ENCODE peak calls at places on chromosomes 3 and 15, in six cellular contexts. B is HCT116, V is SK-N-SH, G is K562, I is H1, F is GM12878. Q is an unnamed sample.

GRCh38 chr3:27591321-27591711 is 107.1 kb upstream of the SLC4A7 start:
- DNase-seq in G (no peak), F (no peak), V (no peak), I (no peak), B (no peak), Q (no peak)

GRCh38 chr3:58640700-58641372 is 25.7 kb downstream of the FAM3D start:
- DNase-seq in B (peak), F (no peak), G (peak), V (peak), I (peak), Q (peak)

GRCh38 chr3:109154989-109155388 is 18.5 kb downstream of the C3orf85 start:
- DNase-seq in G (no peak), B (no peak), F (no peak), I (no peak), V (no peak), Q (no peak)

GRCh38 chr3:157061271-157061670 is 98.7 kb downstream of the CCNL1 start:
- DNase-seq in B (no peak), I (no peak), G (no peak), V (no peak), F (no peak), Q (no peak)

GRCh38 chr15:67097893-67098740 is 32.7 kb downstream of the SMAD3 start:
- DNase-seq in V (no peak), B (no peak), I (no peak), G (peak), F (no peak), Q (no peak)

GRCh38 chr3:6861331-6861988 is 545 bp downstream of the GRM7 start:
- DNase-seq in F (no peak), I (no peak), V (peak), G (no peak), B (no peak), Q (no peak)

GRCh38 chr3:186532641-186533072 is 11.5 kb downstream of the CRYGS start:
- DNase-seq in I (no peak), F (peak), G (no peak), B (no peak), V (peak), Q (no peak)

GRCh38 chr3:72191211-72191960 is 406.4 kb upstream of the PROK2 start:
- DNase-seq in G (no peak), I (no peak), F (no peak), V (no peak), B (no peak), Q (no peak)

GRCh38 chr15:99909914-99910313 is 176.7 kb upstream of the LYSMD4 start:
- DNase-seq in V (no peak), B (peak), I (no peak), G (peak), F (no peak), Q (peak)

GRCh38 chr3:50604628-50605588 is 6.7 kb downstream of the CISH start:
- DNase-seq in V (no peak), I (no peak), F (no peak), G (no peak), B (no peak), Q (peak)

GRCh38 chr3:143306419-143306818 is 186.8 kb downstream of the CHST2 start:
- DNase-seq in I (no peak), G (no peak), F (no peak), B (no peak), V (no peak), Q (no peak)

GRCh38 chr3:192062186-192062585 is 601.2 kb downstream of the PYDC2 start:
- DNase-seq in B (no peak), V (no peak), G (no peak), I (no peak), F (no peak), Q (no peak)

GRCh38 chr3:123586966-123587365 is 2.1 kb upstream of the HACD2 start:
- DNase-seq in V (no peak), B (no peak), G (no peak), F (no peak), I (no peak), Q (no peak)
- TF ChIP-seq JUND in V (no peak), B (no peak), G (no peak), F (no peak), I (no peak), Q (no peak)

DNA sequence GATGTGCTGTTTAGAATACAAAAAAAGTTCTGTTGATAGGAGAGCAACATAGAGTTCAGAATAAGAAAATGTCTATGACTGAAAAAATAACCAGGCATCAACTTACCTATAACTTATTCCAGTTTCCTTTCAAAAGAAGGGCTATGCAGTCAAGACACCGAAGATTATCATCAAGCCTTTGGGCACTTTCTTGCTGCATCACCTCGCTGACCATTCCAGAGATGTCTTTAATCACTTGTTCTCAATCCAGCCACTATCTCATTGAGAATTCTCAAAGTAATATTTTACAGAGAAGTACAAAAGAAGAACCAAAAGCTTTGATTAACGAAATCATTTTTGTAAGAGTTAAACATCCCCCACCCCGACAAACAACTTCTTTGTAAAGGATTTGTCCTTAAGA is 198.3 kb upstream of the P2RY1 start:
- DNase-seq in V (no peak), B (no peak), I (no peak), G (no peak), F (no peak), Q (no peak)
- TF ChIP-seq JUND in V (no peak), B (no peak), I (no peak), G (no peak), F (no peak), Q (no peak)

GRCh38 chr3:194167480-194167862 is 31.5 kb downstream of the HES1 start:
- DNase-seq in B (no peak), F (no peak), V (no peak), I (no peak), G (no peak), Q (no peak)

GRCh38 chr3:194167873-194168272 is 31.9 kb downstream of the HES1 start:
- DNase-seq in B (no peak), V (no peak), G (no peak), F (no peak), I (no peak), Q (no peak)

GRCh38 chr3:194165619-194166018 is 29.7 kb downstream of the HES1 start:
- DNase-seq in G (no peak), F (no peak), B (no peak), V (no peak), I (no peak), Q (no peak)

GRCh38 chr3:194168994-194169393 is 33.0 kb downstream of the HES1 start:
- DNase-seq in V (no peak), F (no peak), G (no peak), I (no peak), B (no peak), Q (no peak)

DNA sequence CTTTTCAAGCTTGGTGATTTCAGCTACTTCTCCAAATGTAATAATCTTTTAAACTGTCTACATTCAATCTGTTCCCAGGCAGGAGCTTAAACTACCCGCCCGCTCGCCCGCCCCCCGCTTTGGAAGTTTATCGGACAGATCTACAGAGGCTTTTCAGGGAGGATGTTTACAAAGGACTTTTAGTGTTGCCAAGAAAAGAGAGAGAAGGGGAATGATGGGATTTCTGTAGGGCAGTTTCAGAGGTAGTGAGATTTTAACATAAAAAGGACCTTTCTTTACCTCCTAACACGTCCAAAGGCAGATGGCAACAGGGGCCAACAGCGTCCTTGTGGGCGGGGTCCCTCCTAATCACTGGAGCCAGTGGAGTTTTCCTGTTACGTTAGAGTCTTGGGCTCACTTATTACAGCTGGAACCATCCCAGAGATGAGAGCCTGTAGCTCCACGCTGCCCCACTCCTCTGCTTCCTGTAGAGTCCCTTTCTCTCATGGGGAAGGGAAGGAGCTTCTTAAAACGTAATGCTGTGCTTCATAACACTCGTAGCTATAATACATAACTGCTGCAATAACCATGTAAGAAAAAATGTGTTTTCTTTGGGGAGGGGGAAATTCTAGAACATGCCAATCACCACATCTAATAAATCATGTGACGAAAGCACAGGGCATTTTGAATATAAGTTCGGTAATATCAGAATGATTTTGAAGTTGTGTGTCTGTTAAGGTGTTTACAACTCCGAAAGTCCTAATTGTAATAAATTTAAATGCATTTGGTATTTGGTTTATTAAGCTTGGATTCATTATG is 30.9 kb downstream of the HES1 start:
- DNase-seq in F (no peak), V (peak), G (peak), I (no peak), B (no peak), Q (peak)
- TF ChIP-seq JUND in F (no peak), V (no peak), G (no peak), I (no peak), B (no peak), Q (no peak)

GRCh38 chr3:12221663-12222062 is 63.0 kb upstream of the TIMP4 start:
- DNase-seq in I (no peak), V (no peak), F (no peak), B (no peak), G (no peak), Q (no peak)
- TF ChIP-seq JUND in I (no peak), V (no peak), F (no peak), B (no peak), G (no peak), Q (no peak)

DNA sequence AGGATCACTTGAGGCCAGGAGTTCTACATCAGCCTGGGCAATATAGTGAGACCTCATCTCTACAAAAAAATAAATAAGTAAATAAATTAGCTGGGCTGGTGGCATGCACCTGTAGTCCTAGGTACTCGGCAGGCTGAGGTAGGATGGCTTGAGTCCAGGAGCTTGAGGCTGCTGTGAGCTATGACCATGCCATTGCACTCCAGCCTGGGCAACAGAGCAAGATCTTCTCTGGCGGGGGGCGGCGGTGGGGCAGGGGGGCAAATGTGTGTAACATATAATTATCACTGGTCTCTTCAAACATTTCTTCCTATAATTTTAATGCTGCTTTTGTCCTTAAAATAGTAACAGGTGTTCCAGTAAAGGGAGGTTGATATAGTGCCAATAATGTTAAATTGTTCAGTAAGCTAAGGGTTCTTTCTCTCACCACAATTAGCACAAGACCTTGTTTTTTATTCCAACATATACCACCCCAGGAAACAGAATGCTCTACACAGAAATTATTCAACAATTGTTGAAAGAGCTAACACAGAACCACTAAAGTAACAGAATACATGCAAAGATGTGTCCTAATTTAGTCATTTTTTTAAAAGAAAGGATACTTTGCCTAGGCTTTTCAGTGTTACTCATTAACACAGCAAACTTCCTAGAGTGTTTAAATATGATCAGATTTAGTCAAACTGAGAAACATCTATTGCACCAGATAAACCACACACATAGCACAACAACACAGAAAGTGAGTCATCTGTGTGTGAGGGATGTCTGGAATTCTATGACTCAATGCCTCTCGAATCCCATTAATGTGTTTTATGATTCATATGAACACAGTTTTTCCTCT is 29.1 kb downstream of the ANKRD28 start:
- DNase-seq in B (peak), F (peak), V (no peak), I (no peak), G (no peak), Q (peak)
- TF ChIP-seq JUND in B (peak), F (no peak), V (peak), I (no peak), G (peak), Q (no peak)

GRCh38 chr3:115134648-115135347 is 12.3 kb downstream of the ZBTB20 start:
- DNase-seq in G (no peak), V (no peak), B (no peak), I (no peak), F (no peak), Q (no peak)
- TF ChIP-seq JUND in G (no peak), V (no peak), B (no peak), I (no peak), F (no peak), Q (no peak)

GRCh38 chr15:68818671-68819450 is 1.8 kb downstream of the ANP32A start:
- DNase-seq in G (peak), I (no peak), V (peak), F (no peak), B (no peak), Q (no peak)

GRCh38 chr15:68818088-68818670 is 2.5 kb downstream of the ANP32A start:
- DNase-seq in F (no peak), B (no peak), G (peak), V (peak), I (no peak), Q (peak)

GRCh38 chr15:68820589-68821189 is at the start of gene ANP32A:
- DNase-seq in B (peak), V (peak), G (peak), I (peak), F (peak), Q (peak)

GRCh38 chr15:68820205-68820588 is 498 bp downstream of the ANP32A start:
- DNase-seq in V (no peak), G (no peak), I (no peak), F (no peak), B (no peak), Q (no peak)

DNA sequence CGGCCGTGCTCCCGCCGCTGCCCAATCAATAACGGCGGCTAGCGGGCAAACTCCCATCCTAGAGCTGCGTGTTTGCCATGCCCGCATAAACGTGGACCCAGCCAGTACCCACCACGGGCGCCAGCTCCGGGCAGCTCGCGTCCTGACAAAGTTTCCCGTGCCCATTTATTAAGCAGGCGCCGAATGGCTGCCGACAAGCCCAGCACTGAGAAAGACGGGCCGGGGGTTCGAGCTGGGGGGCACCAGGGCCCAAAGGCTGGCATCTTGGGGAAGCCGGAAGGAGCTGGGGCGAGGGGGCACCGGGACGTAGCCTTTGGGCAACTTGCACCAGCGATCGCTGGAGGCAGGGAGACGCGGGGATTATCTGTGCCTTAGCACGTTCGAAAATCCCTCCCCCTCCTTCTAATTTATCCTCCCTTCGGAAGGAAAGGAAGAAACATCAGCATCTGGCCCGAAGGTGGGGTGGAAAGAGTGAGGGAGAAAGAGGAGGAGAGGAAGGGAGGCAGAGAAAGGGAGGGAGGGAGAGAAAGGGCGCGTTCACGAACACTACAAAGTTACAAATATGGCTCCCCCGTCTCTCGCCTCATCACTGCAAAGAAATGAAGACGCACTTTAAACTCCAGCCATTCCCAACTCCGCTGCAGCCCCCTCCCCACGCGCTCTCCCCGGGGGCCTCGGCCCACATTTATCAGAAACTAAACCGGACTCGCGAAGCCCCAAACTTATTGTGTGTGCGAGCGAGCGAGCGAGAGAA is 1.1 kb downstream of the ANP32A start:
- DNase-seq in I (no peak), G (no peak), B (no peak), V (peak), F (no peak), Q (peak)
- TF ChIP-seq JUND in I (no peak), G (no peak), B (no peak), V (no peak), F (no peak), Q (no peak)

GRCh38 chr3:125128861-125129501 is 73.2 kb upstream of the HEG1 start:
- DNase-seq in I (no peak), F (no peak), B (no peak), V (no peak), G (peak), Q (no peak)
- TF ChIP-seq JUND in I (no peak), F (no peak), B (no peak), V (no peak), G (no peak), Q (no peak)

GRCh38 chr3:49553690-49554634 is at the start of gene BSN:
- DNase-seq in B (peak), G (peak), I (peak), F (peak), V (peak), Q (peak)

GRCh38 chr3:49556500-49557275 is 2.4 kb downstream of the BSN start:
- DNase-seq in I (no peak), G (no peak), F (no peak), B (no peak), V (no peak), Q (no peak)

GRCh38 chr3:49554639-49555265 is 475 bp downstream of the BSN start:
- DNase-seq in B (no peak), F (no peak), V (no peak), G (peak), I (no peak), Q (peak)

GRCh38 chr3:49552087-49552486 is 2.2 kb upstream of the BSN start:
- DNase-seq in V (no peak), I (no peak), B (no peak), G (no peak), F (no peak), Q (no peak)

DNA sequence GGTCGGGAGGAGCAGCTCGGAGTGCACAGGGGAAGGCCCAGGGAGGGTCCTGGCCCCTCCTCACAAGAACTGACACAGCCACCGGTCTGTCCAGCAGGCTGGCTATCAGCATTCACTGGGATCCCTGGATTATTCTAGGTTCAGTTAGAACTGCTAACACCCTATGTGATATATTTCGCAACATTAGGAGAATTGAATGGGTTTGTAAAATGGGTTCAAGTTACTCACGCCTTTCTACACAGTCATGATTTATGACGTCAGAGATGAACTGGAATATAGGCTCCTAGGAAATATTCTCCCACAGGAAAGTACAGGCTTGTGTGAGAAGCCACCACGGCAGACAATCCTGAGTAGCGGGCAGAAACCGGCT is 972 bp upstream of the BSN start:
- DNase-seq in F (no peak), I (no peak), V (no peak), B (no peak), G (no peak), Q (no peak)
- TF ChIP-seq JUND in F (no peak), I (no peak), V (no peak), B (no peak), G (no peak), Q (no peak)

Q was measured in T47D.